ENCODE peak calls at places on chromosome 20, in eight cellular contexts. J is neural crest cell, I is HFF-Myc, N is HFFc6, M is GM12864, D is endothelial cell of umbilical vein, V is GM13976, Y is epithelial cell of esophagus. L is an unnamed sample.

GRCh38 chr20:46348231-46348803 is 40.0 kb upstream of the CDH22 start:
- DNase-seq in J (peak; percentile 24), I (no peak), N (no peak), M (no peak), D (no peak), V (no peak), Y (no peak), L (no peak)

GRCh38 chr20:16583444-16583843 is 10.2 kb upstream of the KIF16B start:
- DNase-seq in J (no peak), I (no peak), N (no peak), M (no peak), D (no peak), V (no peak), Y (no peak), L (no peak)

GRCh38 chr20:4509825-4510522 is 211.7 kb upstream of the PRND start:
- DNase-seq in J (no peak), I (no peak), N (peak; percentile 32), M (no peak), D (no peak), V (no peak), Y (peak; percentile 42), L (no peak)

GRCh38 chr20:61803903-61804804 is 261.5 kb downstream of the TAF4 start:
- DNase-seq in J (no peak), I (no peak), N (no peak), M (no peak), D (no peak), V (peak; percentile 56), Y (no peak), L (no peak)

GRCh38 chr20:38143238-38143645 is 21.8 kb downstream of the TGM2 start:
- DNase-seq in J (no peak), I (no peak), N (no peak), M (no peak), D (no peak), V (no peak), Y (peak; percentile 89), L (no peak)

GRCh38 chr20:4916991-4917881 is 84.1 kb downstream of the SLC23A2 start:
- DNase-seq in J (no peak), I (no peak), N (peak; percentile 26), M (no peak), D (no peak), V (no peak), Y (no peak), L (no peak)

GRCh38 chr20:23226612-23227265 is 123.9 kb upstream of the NXT1 start:
- DNase-seq in J (no peak), I (no peak), N (no peak), M (no peak), D (peak; percentile 77), V (no peak), Y (no peak), L (no peak)

GRCh38 chr20:14721926-14722325 is 384.5 kb upstream of the FLRT3 start:
- DNase-seq in J (no peak), I (no peak), N (no peak), M (no peak), D (no peak), V (no peak), Y (no peak), L (no peak)

GRCh38 chr20:2920473-2920872 is 47.2 kb downstream of the PTPRA start:
- DNase-seq in J (no peak), I (no peak), N (no peak), M (no peak), D (no peak), V (no peak), Y (no peak), L (no peak)

GRCh38 chr20:49821850-49822249 is 9.2 kb downstream of the SLC9A8 start:
- DNase-seq in J (no peak), I (peak; percentile 11), N (peak; percentile 27), M (no peak), D (peak; percentile 5), V (no peak), Y (no peak), L (no peak)

GRCh38 chr20:13068336-13068735 is 59.6 kb downstream of the SPTLC3 start:
- DNase-seq in J (no peak), I (no peak), N (no peak), M (no peak), D (no peak), V (no peak), Y (peak; percentile 43), L (no peak)

GRCh38 chr20:35463455-35464300 is 8.3 kb downstream of the CEP250 start:
- DNase-seq in J (peak; percentile 69), I (peak; percentile 54), N (peak; percentile 63), M (peak; percentile 42), D (peak; percentile 79), V (peak; percentile 69), Y (peak; percentile 71), L (no peak)

GRCh38 chr20:35269055-35269781 is 8.7 kb downstream of the MMP24OS start:
- DNase-seq in J (peak; percentile 78), I (no peak), N (peak; percentile 59), M (no peak), D (peak; percentile 66), V (peak; percentile 84), Y (peak; percentile 63), L (no peak)

GRCh38 chr20:18056174-18057105 is 1.3 kb downstream of the OVOL2 start:
- DNase-seq in J (no peak), I (no peak), N (no peak), M (no peak), D (no peak), V (peak; percentile 49), Y (peak; percentile 42), L (no peak)

GRCh38 chr20:35040646-35041045 is 52.0 kb downstream of the TRPC4AP start:
- DNase-seq in J (no peak), I (no peak), N (no peak), M (no peak), D (no peak), V (no peak), Y (no peak), L (no peak)

GRCh38 chr20:52010541-52010940 is 181.0 kb downstream of the ZFP64 start:
- DNase-seq in J (no peak), I (no peak), N (no peak), M (no peak), D (no peak), V (no peak), Y (no peak), L (no peak)

GRCh38 chr20:9319687-9320384 is 194.6 kb upstream of the LAMP5 start:
- DNase-seq in J (no peak), I (no peak), N (no peak), M (no peak), D (no peak), V (no peak), Y (no peak), L (no peak)

GRCh38 chr20:47086316-47086715 is 191.7 kb downstream of the EYA2 start:
- DNase-seq in J (no peak), I (no peak), N (no peak), M (no peak), D (no peak), V (no peak), Y (no peak), L (no peak)

GRCh38 chr20:33945391-33946079 is 48.2 kb upstream of the RALY start:
- DNase-seq in J (no peak), I (no peak), N (peak; percentile 70), M (no peak), D (no peak), V (no peak), Y (peak; percentile 92), L (no peak)

GRCh38 chr20:8079976-8080375 is 52.1 kb upstream of the PLCB1 start:
- DNase-seq in J (no peak), I (no peak), N (no peak), M (no peak), D (no peak), V (no peak), Y (no peak), L (no peak)

GRCh38 chr20:54619181-54619580 is 143.8 kb downstream of the DOK5 start:
- DNase-seq in J (no peak), I (no peak), N (no peak), M (no peak), D (no peak), V (no peak), Y (peak; percentile 2), L (no peak)

GRCh38 chr20:14711681-14712080 is 374.3 kb upstream of the FLRT3 start:
- DNase-seq in J (no peak), I (no peak), N (no peak), M (no peak), D (no peak), V (no peak), Y (no peak), L (no peak)

GRCh38 chr20:14622796-14623195 is 285.4 kb upstream of the FLRT3 start:
- DNase-seq in J (no peak), I (peak; percentile 10), N (no peak), M (no peak), D (no peak), V (no peak), Y (peak; percentile 87), L (no peak)

GRCh38 chr20:63774348-63774735 is 34.8 kb downstream of the SLC2A4RG start:
- DNase-seq in J (no peak), I (no peak), N (no peak), M (no peak), D (peak; percentile 42), V (no peak), Y (no peak), L (no peak)
- TF ChIP-seq CTCF in J (no peak), I (no peak), N (no peak), M (no peak), D (no peak), V (no peak), Y (no peak), L (no peak)

DNA sequence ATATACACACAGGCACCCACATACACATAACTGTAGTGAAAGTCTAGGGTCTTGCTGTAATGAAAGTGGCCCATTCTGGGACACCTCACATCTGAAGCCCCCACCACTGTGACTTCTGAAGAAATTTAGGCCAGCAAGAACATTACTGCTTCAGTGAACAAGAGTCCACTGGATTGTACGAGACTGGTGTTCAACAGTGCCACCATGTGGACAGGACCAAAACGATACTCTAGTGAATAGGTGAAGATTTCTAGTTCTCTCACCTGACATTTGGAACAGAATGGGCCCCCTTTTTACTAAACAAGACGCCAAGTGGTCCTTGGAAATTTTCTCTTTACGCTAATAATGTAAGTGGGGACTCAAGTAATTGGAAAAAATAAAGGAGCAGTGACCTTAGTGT is 156.9 kb downstream of the MAFB start:
- DNase-seq in J (no peak), I (no peak), N (no peak), M (no peak), D (peak; percentile 11), V (no peak), Y (peak; percentile 56), L (no peak)
- TF ChIP-seq CTCF in J (peak; percentile 57), I (peak; percentile 32), N (peak; percentile 53), M (peak; percentile 28), D (no peak), V (no peak), Y (peak; percentile 46), L (peak; percentile 50)

DNA sequence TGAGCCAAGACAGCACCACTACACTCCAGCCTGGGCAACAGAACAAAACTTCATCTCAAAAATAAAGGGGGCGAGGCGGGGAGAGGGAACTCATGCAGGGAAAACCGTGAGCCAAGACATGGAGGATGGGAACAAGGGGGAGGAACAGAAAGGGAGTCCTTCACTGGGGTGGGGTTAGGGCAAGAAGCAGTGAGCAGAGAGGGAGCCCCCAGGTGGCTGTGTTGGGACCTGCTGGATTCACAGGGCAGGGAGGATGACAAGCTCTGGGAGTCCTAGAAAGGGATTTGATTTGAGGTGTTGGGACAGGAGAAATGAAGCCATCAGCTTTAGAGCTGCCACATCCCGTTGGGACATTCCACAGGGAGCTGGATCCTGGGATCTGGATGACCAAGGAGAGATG is 90.6 kb upstream of the TOP1 start:
- DNase-seq in J (no peak), I (no peak), N (no peak), M (no peak), D (no peak), V (no peak), Y (no peak), L (no peak)
- TF ChIP-seq CTCF in J (no peak), I (peak; percentile 26), N (peak; percentile 30), M (peak; percentile 53), D (no peak), V (no peak), Y (no peak), L (no peak)

GRCh38 chr20:59412896-59413295 is 112.5 kb downstream of the EDN3 start:
- DNase-seq in J (no peak), I (no peak), N (no peak), M (no peak), D (no peak), V (no peak), Y (no peak), L (no peak)
- TF ChIP-seq CTCF in J (peak; percentile 51), I (no peak), N (no peak), M (no peak), D (no peak), V (no peak), Y (no peak), L (no peak)